ENCODE peak calls at places on chromosomes 12 and 14, in eight cellular contexts. One of them, this sample, is unnamed.

GRCh38 chr14:34539407-34540180 is at the start of gene EAPP:
- DNase-seq in AG09309: peak
- DNase-seq in GM23338: peak
- DNase-seq in prostate gland: peak
- DNase-seq in pancreas: peak
- DNase-seq in cardiac muscle cell: peak
- DNase-seq in astrocyte: peak
- DNase-seq in MM.1S: peak
- DNase-seq in this sample: peak

GRCh38 chr14:74979442-74980397 is 23.0 kb upstream of the EIF2B2 start:
- DNase-seq in pancreas: no peak
- DNase-seq in AG09309: no peak
- DNase-seq in GM23338: peak
- DNase-seq in cardiac muscle cell: peak
- DNase-seq in prostate gland: peak
- DNase-seq in astrocyte: peak
- DNase-seq in MM.1S: no peak
- DNase-seq in this sample: no peak

GRCh38 chr12:10554228-10554970 is 48.7 kb downstream of the EIF2S3B start:
- DNase-seq in prostate gland: no peak
- DNase-seq in pancreas: no peak
- DNase-seq in AG09309: no peak
- DNase-seq in MM.1S: no peak
- DNase-seq in cardiac muscle cell: no peak
- DNase-seq in astrocyte: no peak
- DNase-seq in GM23338: no peak
- DNase-seq in this sample: peak

GRCh38 chr12:63889721-63890509 is 45.4 kb downstream of the SRGAP1 start:
- DNase-seq in cardiac muscle cell: peak
- DNase-seq in prostate gland: no peak
- DNase-seq in GM23338: no peak
- DNase-seq in astrocyte: no peak
- DNase-seq in AG09309: no peak
- DNase-seq in MM.1S: no peak
- DNase-seq in pancreas: no peak
- DNase-seq in this sample: no peak

GRCh38 chr12:6605425-6606330 is 1.5 kb downstream of the CHD4 start:
- DNase-seq in pancreas: no peak
- DNase-seq in GM23338: peak
- DNase-seq in prostate gland: peak
- DNase-seq in cardiac muscle cell: peak
- DNase-seq in astrocyte: peak
- DNase-seq in MM.1S: peak
- DNase-seq in AG09309: no peak
- DNase-seq in this sample: peak

GRCh38 chr12:57454566-57455373 is at the start of gene INHBE:
- DNase-seq in AG09309: peak
- DNase-seq in astrocyte: peak
- DNase-seq in pancreas: peak
- DNase-seq in cardiac muscle cell: peak
- DNase-seq in MM.1S: no peak
- DNase-seq in GM23338: peak
- DNase-seq in prostate gland: no peak
- DNase-seq in this sample: peak

GRCh38 chr14:84343637-84344036 is 1186.3 kb upstream of the FLRT2 start:
- DNase-seq in prostate gland: no peak
- DNase-seq in MM.1S: no peak
- DNase-seq in astrocyte: peak
- DNase-seq in GM23338: no peak
- DNase-seq in pancreas: no peak
- DNase-seq in cardiac muscle cell: peak
- DNase-seq in AG09309: no peak
- DNase-seq in this sample: no peak

GRCh38 chr12:100908501-100908900 is 113.9 kb downstream of the ANO4 start:
- DNase-seq in AG09309: peak
- DNase-seq in GM23338: no peak
- DNase-seq in astrocyte: peak
- DNase-seq in pancreas: no peak
- DNase-seq in cardiac muscle cell: peak
- DNase-seq in MM.1S: no peak
- DNase-seq in prostate gland: no peak
- DNase-seq in this sample: no peak

GRCh38 chr12:48004039-48004940 is at the start of gene COL2A1:
- DNase-seq in astrocyte: no peak
- DNase-seq in GM23338: peak
- DNase-seq in prostate gland: no peak
- DNase-seq in MM.1S: no peak
- DNase-seq in AG09309: no peak
- DNase-seq in pancreas: no peak
- DNase-seq in cardiac muscle cell: peak
- DNase-seq in this sample: no peak

GRCh38 chr12:87274594-87275245 is 754.5 kb downstream of the C12orf50 start:
- DNase-seq in pancreas: no peak
- DNase-seq in GM23338: peak
- DNase-seq in cardiac muscle cell: peak
- DNase-seq in astrocyte: peak
- DNase-seq in MM.1S: peak
- DNase-seq in AG09309: no peak
- DNase-seq in prostate gland: no peak
- DNase-seq in this sample: no peak

GRCh38 chr14:48970995-48971394 is 615.2 kb downstream of the RPS29 start:
- DNase-seq in MM.1S: no peak
- DNase-seq in cardiac muscle cell: peak
- DNase-seq in GM23338: no peak
- DNase-seq in astrocyte: peak
- DNase-seq in AG09309: no peak
- DNase-seq in prostate gland: no peak
- DNase-seq in pancreas: no peak
- DNase-seq in this sample: no peak

GRCh38 chr14:70317969-70318634 is 41.4 kb downstream of the COX16 start:
- DNase-seq in GM23338: peak
- DNase-seq in pancreas: peak
- DNase-seq in prostate gland: no peak
- DNase-seq in cardiac muscle cell: peak
- DNase-seq in AG09309: peak
- DNase-seq in astrocyte: peak
- DNase-seq in MM.1S: no peak
- DNase-seq in this sample: no peak

GRCh38 chr14:88189840-88190191 is 133.3 kb downstream of the KCNK10 start:
- DNase-seq in astrocyte: no peak
- DNase-seq in MM.1S: no peak
- DNase-seq in AG09309: no peak
- DNase-seq in prostate gland: no peak
- DNase-seq in pancreas: no peak
- DNase-seq in GM23338: no peak
- DNase-seq in cardiac muscle cell: no peak
- DNase-seq in this sample: no peak

GRCh38 chr14:88185843-88186242 is 137.2 kb downstream of the KCNK10 start:
- DNase-seq in astrocyte: no peak
- DNase-seq in GM23338: no peak
- DNase-seq in MM.1S: no peak
- DNase-seq in cardiac muscle cell: no peak
- DNase-seq in AG09309: no peak
- DNase-seq in pancreas: no peak
- DNase-seq in prostate gland: no peak
- DNase-seq in this sample: no peak

GRCh38 chr14:88191605-88192004 is 131.5 kb downstream of the KCNK10 start:
- DNase-seq in MM.1S: no peak
- DNase-seq in AG09309: no peak
- DNase-seq in astrocyte: no peak
- DNase-seq in GM23338: peak
- DNase-seq in pancreas: no peak
- DNase-seq in cardiac muscle cell: no peak
- DNase-seq in prostate gland: no peak
- DNase-seq in this sample: no peak

GRCh38 chr14:88184956-88185355 is 138.1 kb downstream of the KCNK10 start:
- DNase-seq in prostate gland: no peak
- DNase-seq in pancreas: no peak
- DNase-seq in AG09309: no peak
- DNase-seq in MM.1S: no peak
- DNase-seq in astrocyte: no peak
- DNase-seq in cardiac muscle cell: no peak
- DNase-seq in GM23338: no peak
- DNase-seq in this sample: no peak

DNA sequence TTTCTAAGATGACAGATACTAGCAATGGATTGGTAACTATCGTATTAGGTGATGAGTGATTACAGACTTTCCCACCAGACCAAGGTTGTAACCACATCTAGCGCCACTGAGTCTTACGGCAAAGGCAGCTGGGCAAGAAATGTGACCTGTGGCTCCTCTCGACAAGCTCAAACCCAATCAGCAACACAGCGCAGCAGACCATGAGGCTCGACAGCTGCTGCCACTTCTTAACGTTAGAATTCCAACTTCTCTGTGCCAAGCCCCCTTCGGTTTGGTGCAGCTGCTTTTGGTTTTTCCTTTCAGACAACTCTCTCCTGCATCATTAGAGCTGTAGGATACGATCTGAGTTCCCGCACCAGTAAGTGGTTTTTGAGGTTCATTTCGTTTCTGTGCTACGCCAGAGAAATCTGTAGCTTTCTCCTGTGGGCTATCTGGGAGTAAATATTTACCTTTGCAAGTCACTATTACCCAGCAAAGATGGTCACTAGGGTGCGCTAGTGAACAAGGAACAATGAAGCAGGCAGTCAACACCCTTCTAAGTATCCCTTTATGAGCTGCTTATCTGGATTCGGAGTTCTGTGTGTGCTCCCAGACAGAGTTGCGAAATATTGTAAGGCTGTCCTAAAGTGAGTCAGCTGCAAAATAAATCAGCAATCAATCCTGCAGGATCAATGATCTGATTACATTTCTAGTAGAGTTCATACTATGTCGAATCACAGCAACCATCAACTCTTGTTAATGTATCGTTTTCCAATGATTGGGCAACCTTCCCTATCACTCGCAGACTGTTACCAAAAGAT is 133.8 kb downstream of the KCNK10 start:
- DNase-seq in pancreas: peak
- DNase-seq in MM.1S: peak
- DNase-seq in cardiac muscle cell: peak
- DNase-seq in prostate gland: peak
- DNase-seq in AG09309: peak
- DNase-seq in GM23338: peak
- DNase-seq in astrocyte: peak
- DNase-seq in this sample: peak
- TF ChIP-seq CTCF in pancreas: peak
- TF ChIP-seq CTCF in MM.1S: peak
- TF ChIP-seq CTCF in cardiac muscle cell: peak
- TF ChIP-seq CTCF in prostate gland: peak
- TF ChIP-seq CTCF in AG09309: peak
- TF ChIP-seq CTCF in GM23338: peak
- TF ChIP-seq CTCF in astrocyte: peak
- TF ChIP-seq CTCF in this sample: peak

DNA sequence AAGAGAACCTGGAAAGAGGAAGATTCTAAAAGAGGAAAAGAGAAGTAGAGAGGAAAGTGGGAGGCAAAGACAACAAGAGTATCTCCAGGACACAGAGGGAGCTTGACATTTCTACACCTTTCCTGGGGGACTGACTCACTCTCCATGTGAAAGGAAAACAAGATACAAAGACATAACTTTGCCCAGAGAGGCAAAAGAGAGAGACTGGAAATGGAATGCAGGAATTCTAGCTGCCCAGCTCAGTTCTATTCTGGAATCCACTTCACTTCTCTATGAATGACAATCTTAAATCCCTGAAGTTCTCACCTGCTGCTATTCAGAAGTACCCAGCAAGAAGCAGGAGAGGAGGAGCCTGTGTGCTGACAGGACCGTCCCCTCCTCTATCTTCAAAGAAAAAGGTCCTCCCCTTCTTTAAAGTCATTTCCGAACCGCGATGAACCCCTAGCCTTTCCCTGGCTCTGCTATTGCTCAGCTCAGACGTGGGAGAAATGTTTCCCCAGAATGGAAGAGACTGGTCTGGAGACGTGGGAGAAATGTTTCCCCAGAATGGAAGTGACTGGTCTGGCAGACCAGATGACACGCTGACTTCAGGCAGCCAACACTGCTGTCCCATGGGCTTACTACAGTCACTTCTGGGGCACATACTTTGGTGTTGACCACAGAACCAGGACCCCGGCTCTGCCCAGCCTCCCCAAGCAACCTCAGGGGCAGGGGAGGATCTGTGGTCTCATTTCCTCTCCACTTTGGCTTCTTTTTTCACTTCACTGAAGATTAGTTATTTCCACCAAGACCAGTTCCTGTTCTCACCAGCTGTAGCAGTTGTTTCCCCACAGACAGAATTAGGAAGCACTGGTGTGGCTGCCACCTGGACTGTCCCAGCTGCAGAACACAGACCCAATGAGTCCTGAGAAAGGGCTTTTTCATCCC is 8.3 kb downstream of the FMNL3 start:
- DNase-seq in pancreas: no peak
- DNase-seq in cardiac muscle cell: peak
- DNase-seq in astrocyte: peak
- DNase-seq in AG09309: no peak
- DNase-seq in prostate gland: no peak
- DNase-seq in GM23338: peak
- DNase-seq in MM.1S: peak
- DNase-seq in this sample: peak
- TF ChIP-seq CTCF in pancreas: no peak
- TF ChIP-seq CTCF in cardiac muscle cell: no peak
- TF ChIP-seq CTCF in astrocyte: no peak
- TF ChIP-seq CTCF in AG09309: no peak
- TF ChIP-seq CTCF in prostate gland: no peak
- TF ChIP-seq CTCF in GM23338: no peak
- TF ChIP-seq CTCF in MM.1S: no peak
- TF ChIP-seq CTCF in this sample: no peak

DNA sequence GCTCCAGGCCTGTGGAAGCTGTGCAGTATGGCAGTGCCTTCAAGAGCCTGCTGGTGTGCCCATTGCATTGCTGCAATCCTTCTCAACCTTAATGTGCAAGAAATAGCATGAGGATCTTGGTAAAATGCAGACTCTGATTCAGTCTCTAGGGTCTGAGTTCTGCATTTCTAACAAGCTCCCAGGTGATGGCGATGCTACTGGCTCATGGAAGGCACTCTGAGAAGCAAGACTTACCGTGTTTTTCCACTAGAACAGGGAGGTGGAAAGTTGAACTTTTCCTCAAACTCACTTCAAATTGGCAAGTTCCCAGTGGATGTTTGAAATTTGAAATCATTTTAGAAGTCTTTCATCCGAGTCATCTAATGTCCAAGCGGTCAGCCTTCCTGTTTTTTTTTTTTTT is 55.5 kb downstream of the MYRFL start:
- DNase-seq in MM.1S: no peak
- DNase-seq in cardiac muscle cell: peak
- DNase-seq in AG09309: no peak
- DNase-seq in GM23338: peak
- DNase-seq in pancreas: no peak
- DNase-seq in prostate gland: no peak
- DNase-seq in astrocyte: peak
- DNase-seq in this sample: no peak
- TF ChIP-seq CTCF in MM.1S: no peak
- TF ChIP-seq CTCF in cardiac muscle cell: peak
- TF ChIP-seq CTCF in AG09309: no peak
- TF ChIP-seq CTCF in GM23338: peak
- TF ChIP-seq CTCF in pancreas: no peak
- TF ChIP-seq CTCF in prostate gland: no peak
- TF ChIP-seq CTCF in astrocyte: peak
- TF ChIP-seq CTCF in this sample: no peak

DNA sequence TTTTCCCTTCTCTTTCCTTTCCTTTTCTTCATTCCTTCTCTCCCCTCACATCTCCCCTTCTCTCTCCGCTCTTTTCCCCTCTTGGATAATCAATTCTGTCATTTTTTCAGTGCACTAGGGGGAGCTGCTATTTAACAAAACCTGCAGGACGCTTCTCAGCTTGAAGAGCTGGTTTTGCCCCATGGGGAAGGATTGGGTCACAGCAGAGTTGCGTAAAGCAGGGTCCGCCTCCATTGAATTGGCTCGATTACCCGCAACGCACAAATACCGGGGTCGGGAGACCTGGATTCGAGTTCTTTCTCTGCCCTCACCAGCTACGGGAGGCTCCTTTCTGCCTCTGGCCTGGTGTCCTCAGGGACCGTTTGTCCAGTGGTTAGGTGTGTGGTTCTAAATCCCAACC is 42.1 kb upstream of the CHGA start:
- DNase-seq in GM23338: peak
- DNase-seq in cardiac muscle cell: peak
- DNase-seq in prostate gland: peak
- DNase-seq in pancreas: peak
- DNase-seq in astrocyte: peak
- DNase-seq in AG09309: peak
- DNase-seq in MM.1S: no peak
- DNase-seq in this sample: no peak
- TF ChIP-seq CTCF in GM23338: peak
- TF ChIP-seq CTCF in cardiac muscle cell: peak
- TF ChIP-seq CTCF in prostate gland: peak
- TF ChIP-seq CTCF in pancreas: peak
- TF ChIP-seq CTCF in astrocyte: peak
- TF ChIP-seq CTCF in AG09309: peak
- TF ChIP-seq CTCF in MM.1S: no peak
- TF ChIP-seq CTCF in this sample: no peak

This sample was measured in DND-41.